ENCODE peak calls at places on chromosomes 5 and 9, in five cellular contexts. A is breast epithelium, M is right cardiac atrium, E is Peyer's patch, V is lower lobe of right lung. Z is an unnamed sample.

GRCh38 chr9:68702493-68702892 is 2.5 kb upstream of the PIP5K1B start:
- DNase-seq in A (no peak), M (no peak), E (no peak), V (no peak), Z (no peak)

GRCh38 chr5:59790399-59791130 is 103.0 kb downstream of the PDE4D start:
- DNase-seq in A (no peak), M (peak), E (no peak), V (no peak), Z (no peak)

GRCh38 chr5:55480781-55481180 is 54.0 kb downstream of the PLPP1 start:
- DNase-seq in A (no peak), M (no peak), E (no peak), V (no peak), Z (no peak)

GRCh38 chr9:13278368-13279246 is 885 bp downstream of the MPDZ start:
- DNase-seq in A (peak), M (peak), E (no peak), V (peak), Z (no peak)

GRCh38 chr5:135934939-135935338 is 19.8 kb downstream of the LECT2 start:
- DNase-seq in A (no peak), M (no peak), E (no peak), V (no peak), Z (no peak)

GRCh38 chr9:99465231-99465891 is 243.3 kb downstream of the SEC61B start:
- DNase-seq in A (no peak), M (no peak), E (no peak), V (no peak), Z (no peak)

GRCh38 chr5:180324633-180324955 is 28.5 kb downstream of the GFPT2 start:
- DNase-seq in A (no peak), M (no peak), E (no peak), V (no peak), Z (no peak)

GRCh38 chr5:171647043-171647899 is 138.3 kb upstream of the SMIM23 start:
- DNase-seq in A (no peak), M (no peak), E (no peak), V (no peak), Z (no peak)

GRCh38 chr9:72560086-72560485 is 38.7 kb downstream of the TMC1 start:
- DNase-seq in A (no peak), M (no peak), E (no peak), V (no peak), Z (no peak)

GRCh38 chr5:141603912-141604311 is 14.9 kb downstream of the DIAPH1 start:
- DNase-seq in A (no peak), M (no peak), E (no peak), V (no peak), Z (peak)

GRCh38 chr9:34625087-34625486 is 3.8 kb downstream of the ARID3C start:
- DNase-seq in A (no peak), M (no peak), E (no peak), V (no peak), Z (no peak)

GRCh38 chr5:110517396-110517795 is 209.1 kb downstream of the TMEM232 start:
- DNase-seq in A (no peak), M (no peak), E (no peak), V (no peak), Z (no peak)

GRCh38 chr9:76897804-76898525 is 7.9 kb downstream of the PRUNE2 start:
- DNase-seq in A (no peak), M (no peak), E (no peak), V (no peak), Z (no peak)

GRCh38 chr9:129335456-129336129 is 157.5 kb upstream of the IER5L start:
- DNase-seq in A (peak), M (no peak), E (no peak), V (no peak), Z (no peak)

GRCh38 chr9:76618762-76619161 is 145.5 kb upstream of the PCA3 start:
- DNase-seq in A (no peak), M (no peak), E (no peak), V (no peak), Z (no peak)

GRCh38 chr5:136666970-136667620 is 301.8 kb upstream of the TRPC7 start:
- DNase-seq in A (no peak), M (no peak), E (no peak), V (no peak), Z (no peak)

GRCh38 chr9:33263936-33264472 is 504 bp downstream of the BAG1 start:
- DNase-seq in A (peak), M (peak), E (peak), V (peak), Z (peak)

GRCh38 chr5:95842955-95843544 is 20.5 kb upstream of the GLRX start:
- DNase-seq in A (peak), M (peak), E (peak), V (peak), Z (peak)

GRCh38 chr5:74500037-74500917 is 140.3 kb downstream of the ENC1 start:
- DNase-seq in A (no peak), M (no peak), E (no peak), V (no peak), Z (no peak)

GRCh38 chr5:4928409-4928808 is 211.7 kb upstream of the ADAMTS16 start:
- DNase-seq in A (no peak), M (no peak), E (no peak), V (no peak), Z (no peak)

GRCh38 chr9:96217756-96218693 is 84.0 kb downstream of the HSD17B3 start:
- DNase-seq in A (no peak), M (peak), E (peak), V (peak), Z (peak)

GRCh38 chr5:140358738-140359310 is 1.2 kb upstream of the SLC4A9 start:
- DNase-seq in A (no peak), M (no peak), E (no peak), V (no peak), Z (no peak)

GRCh38 chr5:138603521-138603920 is 28.3 kb upstream of the HSPA9 start:
- DNase-seq in A (no peak), M (no peak), E (no peak), V (no peak), Z (no peak)

GRCh38 chr5:65801332-65801731 is 79.3 kb downstream of the NLN start:
- DNase-seq in A (no peak), M (no peak), E (no peak), V (no peak), Z (no peak)

GRCh38 chr9:136537411-136537810 is 8.4 kb downstream of the NOTCH1 start:
- DNase-seq in A (no peak), M (no peak), E (no peak), V (no peak), Z (no peak)

GRCh38 chr9:34515959-34516358 is 6.8 kb downstream of the ENHO start:
- DNase-seq in A (no peak), M (no peak), E (no peak), V (no peak), Z (no peak)

GRCh38 chr9:15357050-15357653 is 50.1 kb upstream of the TTC39B start:
- DNase-seq in A (no peak), M (no peak), E (peak), V (peak), Z (no peak)

GRCh38 chr9:101028346-101029299 is at the start of gene PLPPR1:
- DNase-seq in A (peak), M (peak), E (no peak), V (peak), Z (no peak)

GRCh38 chr9:69012690-69013403 is 1.1 kb downstream of the PRKACG start:
- DNase-seq in A (no peak), M (no peak), E (no peak), V (no peak), Z (no peak)

GRCh38 chr9:124357591-124358361 is 57.5 kb downstream of the PSMB7 start:
- DNase-seq in A (no peak), M (no peak), E (no peak), V (no peak), Z (peak)

GRCh38 chr9:93087971-93088655 is 7.9 kb upstream of the CARD19 start:
- DNase-seq in A (no peak), M (no peak), E (no peak), V (peak), Z (no peak)

GRCh38 chr9:99353408-99353807 is 131.3 kb downstream of the SEC61B start:
- DNase-seq in A (no peak), M (no peak), E (no peak), V (no peak), Z (no peak)

GRCh38 chr9:134139081-134139480 is 3.2 kb downstream of the WDR5 start:
- DNase-seq in A (no peak), M (no peak), E (no peak), V (no peak), Z (no peak)

GRCh38 chr9:91220491-91221135 is 141.1 kb downstream of the AUH start:
- DNase-seq in A (no peak), M (no peak), E (no peak), V (no peak), Z (no peak)

GRCh38 chr9:114077162-114077837 is 800 bp downstream of the AMBP start:
- DNase-seq in A (no peak), M (no peak), E (no peak), V (no peak), Z (no peak)

GRCh38 chr9:121353246-121353975 is 16.6 kb downstream of the STOM start:
- DNase-seq in A (no peak), M (no peak), E (peak), V (no peak), Z (no peak)

GRCh38 chr5:143086851-143087637 is 316.4 kb downstream of the NR3C1 start:
- DNase-seq in A (peak), M (no peak), E (no peak), V (no peak), Z (no peak)

GRCh38 chr5:131536211-131536826 is 98.7 kb downstream of the RAPGEF6 start:
- DNase-seq in A (no peak), M (no peak), E (no peak), V (no peak), Z (no peak)
- H3K27ac ChIP-seq in A (no peak), M (no peak), E (no peak), V (no peak), Z (peak)

GRCh38 chr5:40754381-40755092 is 1.2 kb downstream of the TTC33 start:
- DNase-seq in A (no peak), M (no peak), E (no peak), V (no peak), Z (peak)

GRCh38 chr5:40757400-40757799 is 1.6 kb upstream of the TTC33 start:
- DNase-seq in A (no peak), M (no peak), E (no peak), V (no peak), Z (no peak)

GRCh38 chr5:40755407-40756365 is at the start of gene TTC33:
- DNase-seq in A (peak), M (peak), E (peak), V (peak), Z (peak)

GRCh38 chr5:40755093-40755406 is 711 bp downstream of the TTC33 start:
- DNase-seq in A (peak), M (peak), E (peak), V (peak), Z (peak)
- H3K27ac ChIP-seq in A (peak), M (peak), E (peak), V (peak), Z (peak)

GRCh38 chr5:176948458-176948857 is 49.3 kb upstream of the HK3 start:
- DNase-seq in A (no peak), M (no peak), E (no peak), V (no peak), Z (no peak)

GRCh38 chr5:176943816-176944215 is 44.7 kb upstream of the HK3 start:
- DNase-seq in A (no peak), M (no peak), E (no peak), V (no peak), Z (no peak)

GRCh38 chr5:176944276-176944675 is 45.1 kb upstream of the HK3 start:
- DNase-seq in A (no peak), M (no peak), E (no peak), V (no peak), Z (no peak)

GRCh38 chr5:176952531-176953193 is 53.5 kb upstream of the HK3 start:
- DNase-seq in A (no peak), M (no peak), E (no peak), V (no peak), Z (no peak)

DNA sequence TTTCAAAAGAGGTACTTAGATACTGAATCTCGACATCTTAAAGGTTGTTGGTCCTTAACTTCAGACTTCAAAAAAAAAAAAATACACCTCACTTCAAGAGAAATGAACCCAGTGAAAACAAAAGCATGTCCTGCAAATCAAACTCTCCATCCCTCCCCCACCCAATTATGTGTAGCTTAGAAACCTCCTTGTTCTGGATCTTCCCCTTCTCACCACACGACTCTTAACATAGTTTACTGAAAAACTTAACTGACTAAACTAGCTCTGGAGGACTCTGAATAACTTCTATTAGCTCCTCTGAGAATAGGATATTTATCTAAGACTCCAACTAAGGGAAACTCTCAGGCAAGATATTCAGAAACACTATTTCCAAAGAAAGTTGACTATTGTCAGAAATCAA is 48.7 kb upstream of the HK3 start:
- DNase-seq in A (no peak), M (no peak), E (no peak), V (no peak), Z (no peak)
- H3K27ac ChIP-seq in A (no peak), M (no peak), E (no peak), V (no peak), Z (no peak)

GRCh38 chr5:53481887-53482716 is 1.7 kb downstream of the FST start:
- DNase-seq in A (peak), M (peak), E (peak), V (peak), Z (peak)
- H3K27ac ChIP-seq in A (peak), M (no peak), E (no peak), V (peak), Z (no peak)